ENCODE peak calls at places on chromosome 14, in seven cellular contexts. Z is uterus, S is breast epithelium, V is thyroid gland, G is lower leg skin, L is ovary, U is stomach. I is an unnamed sample.

GRCh38 chr14:73862480-73862879 is 10.8 kb downstream of the PTGR2 start:
- DNase-seq in S (no peak), V (no peak), G (no peak), U (no peak), Z (no peak), L (no peak), I (no peak)

GRCh38 chr14:91142214-91142668 is 28.4 kb downstream of the DGLUCY start:
- DNase-seq in S (no peak), G (no peak), Z (no peak), V (no peak), L (no peak), U (no peak), I (no peak)

GRCh38 chr14:65496178-65496993 is 83.9 kb downstream of the FUT8 start:
- DNase-seq in G (no peak), S (no peak), Z (no peak), U (no peak), V (no peak), L (no peak), I (no peak)

GRCh38 chr14:55129428-55130193 is 559 bp downstream of the LGALS3 start:
- DNase-seq in G (peak; percentile 95), U (peak; percentile 70), Z (peak; percentile 71), S (peak; percentile 79), V (peak; percentile 61), L (peak; percentile 61), I (peak; percentile 71)

GRCh38 chr14:35400707-35401421 is 3.7 kb downstream of the NFKBIA start:
- DNase-seq in U (no peak), G (no peak), Z (no peak), V (no peak), S (no peak), L (no peak), I (no peak)

GRCh38 chr14:76488551-76488950 is 112.6 kb downstream of the ESRRB start:
- DNase-seq in U (no peak), L (no peak), G (no peak), Z (no peak), S (no peak), V (no peak), I (no peak)

GRCh38 chr14:74510955-74511354 is 17.4 kb downstream of the ISCA2 start:
- DNase-seq in U (no peak), L (no peak), S (no peak), Z (no peak), G (no peak), V (no peak), I (no peak)

GRCh38 chr14:33509927-33510535 is 440.8 kb downstream of the EGLN3 start:
- DNase-seq in U (no peak), G (no peak), L (peak; percentile 30), Z (no peak), S (no peak), V (no peak), I (no peak)

GRCh38 chr14:69945905-69946304 is 66.7 kb downstream of the SMOC1 start:
- DNase-seq in G (no peak), V (no peak), U (no peak), Z (no peak), S (no peak), L (no peak), I (no peak)

GRCh38 chr14:93984987-93985410 is 8.6 kb upstream of the ASB2 start:
- DNase-seq in S (no peak), Z (peak; percentile 59), U (no peak), G (no peak), L (no peak), V (no peak), I (peak; percentile 57)

GRCh38 chr14:97107070-97107469 is 309.9 kb downstream of the VRK1 start:
- DNase-seq in S (no peak), L (no peak), Z (no peak), V (no peak), U (no peak), G (no peak), I (no peak)

GRCh38 chr14:92407395-92407794 is 84.4 kb downstream of the SLC24A4 start:
- DNase-seq in L (no peak), Z (no peak), S (no peak), U (no peak), V (no peak), G (no peak), I (no peak)

GRCh38 chr14:79009286-79009685 is 839.1 kb downstream of the NRXN3 start:
- DNase-seq in L (no peak), G (no peak), Z (no peak), V (no peak), U (no peak), S (no peak), I (no peak)

GRCh38 chr14:70086685-70087379 is 101.9 kb downstream of the SLC8A3 start:
- DNase-seq in V (peak; percentile 39), S (no peak), U (peak; percentile 34), L (no peak), G (no peak), Z (no peak), I (no peak)

GRCh38 chr14:91368681-91369416 is 48.8 kb downstream of the CCDC88C start:
- DNase-seq in S (no peak), G (no peak), L (no peak), U (no peak), V (no peak), Z (no peak), I (no peak)

GRCh38 chr14:54805080-54805479 is 97.5 kb downstream of the GCH1 start:
- DNase-seq in V (no peak), U (no peak), Z (no peak), L (no peak), G (no peak), S (no peak), I (no peak)

GRCh38 chr14:67680121-67680602 is 5.7 kb upstream of the VTI1B start:
- DNase-seq in L (no peak), Z (no peak), G (no peak), U (no peak), S (no peak), V (no peak), I (no peak)

GRCh38 chr14:103232338-103232808 is 101.7 kb upstream of the EIF5 start:
- DNase-seq in S (no peak), U (no peak), V (no peak), G (no peak), Z (no peak), L (no peak), I (no peak)

GRCh38 chr14:20657216-20658211 is 16.0 kb upstream of the OR6S1 start:
- DNase-seq in S (no peak), L (no peak), U (no peak), G (no peak), V (no peak), Z (no peak), I (no peak)

GRCh38 chr14:102209224-102209966 is 69.7 kb downstream of the WDR20 start:
- DNase-seq in S (no peak), G (no peak), V (peak; percentile 92), Z (no peak), U (no peak), L (no peak), I (no peak)

GRCh38 chr14:59321184-59321952 is 132.9 kb downstream of the DAAM1 start:
- DNase-seq in Z (no peak), V (peak; percentile 32), G (no peak), L (no peak), S (no peak), U (no peak), I (peak; percentile 30)

GRCh38 chr14:24775919-24776318 is 141.9 kb upstream of the GZMB start:
- DNase-seq in U (no peak), S (no peak), G (no peak), V (no peak), L (no peak), Z (no peak), I (no peak)

GRCh38 chr14:71483154-71483553 is 449.1 kb upstream of the RGS6 start:
- DNase-seq in V (no peak), G (no peak), L (no peak), Z (no peak), S (no peak), U (no peak), I (no peak)

GRCh38 chr14:23063601-23064000 is 6.3 kb upstream of the CDH24 start:
- DNase-seq in S (no peak), V (no peak), U (no peak), G (no peak), L (no peak), Z (no peak), I (no peak)
- TF ChIP-seq POLR2A in S (no peak), V (no peak), U (no peak), G (no peak), L (no peak), Z (no peak), I (no peak)

DNA sequence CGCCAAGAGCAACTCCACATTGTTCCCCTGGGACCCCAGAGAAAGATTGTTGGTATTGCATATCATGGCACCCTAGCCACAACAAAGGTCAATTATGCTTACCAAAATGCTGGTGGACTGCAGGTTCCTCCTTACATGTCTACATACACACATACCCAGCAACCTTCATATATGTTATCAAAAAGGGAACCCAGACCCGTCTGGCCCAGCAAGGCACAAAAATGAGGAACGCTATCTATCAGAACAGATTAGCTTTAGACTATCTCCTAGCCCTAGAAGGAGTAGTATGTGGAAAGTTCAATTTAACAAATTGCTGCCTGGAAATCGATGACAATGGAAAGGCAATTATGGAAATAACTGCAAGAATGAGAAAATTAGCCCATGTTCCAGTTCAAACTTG is 61.5 kb downstream of the DHRS2 start:
- DNase-seq in L (no peak), Z (no peak), S (no peak), V (no peak), G (no peak), U (no peak), I (no peak)
- TF ChIP-seq CTCF in L (no peak), Z (no peak), S (no peak), V (no peak), G (no peak), U (no peak), I (no peak)

GRCh38 chr14:104926619-104927431 is 2.1 kb downstream of the PLD4 start:
- DNase-seq in G (peak; percentile 84), Z (no peak), L (no peak), S (no peak), V (no peak), U (no peak), I (no peak)

GRCh38 chr14:104925214-104925899 is 678 bp downstream of the PLD4 start:
- DNase-seq in U (no peak), Z (no peak), V (no peak), S (no peak), G (peak; percentile 83), L (no peak), I (no peak)

GRCh38 chr14:104923596-104924420 is 871 bp upstream of the PLD4 start:
- DNase-seq in S (no peak), U (no peak), L (no peak), V (no peak), Z (no peak), G (peak; percentile 82), I (no peak)

GRCh38 chr14:104925941-104926609 is 1.4 kb downstream of the PLD4 start:
- DNase-seq in U (no peak), S (no peak), G (peak; percentile 83), L (no peak), Z (no peak), V (no peak), I (no peak)

GRCh38 chr14:104924421-104925213 is at the start of gene PLD4:
- DNase-seq in S (no peak), U (no peak), V (no peak), G (peak; percentile 65), Z (no peak), L (no peak), I (no peak)
- TF ChIP-seq POLR2A in S (no peak), U (no peak), V (no peak), G (no peak), Z (no peak), L (no peak), I (no peak)

GRCh38 chr14:99808515-99808914 is 15.3 kb downstream of the EML1 start:
- DNase-seq in L (no peak), V (no peak), U (no peak), S (no peak), Z (peak; percentile 4), G (no peak), I (no peak)
- TF ChIP-seq CTCF in L (no peak), V (no peak), U (no peak), S (no peak), Z (no peak), G (no peak), I (no peak)

I was measured in body of pancreas.